ENCODE peak calls at places on chromosomes 7 and 10, in six cellular contexts. P is HepG2, S is H1, J is GM12878, B is K562, A is SK-N-SH. G is an unnamed sample.

GRCh38 chr10:127424594-127425264 is 124.4 kb upstream of the NPS start:
- DNase-seq in P (no peak), S (no peak), J (no peak), B (no peak), A (peak; percentile 80), G (no peak)

GRCh38 chr10:116741391-116742351 is 695 bp downstream of the HSPA12A start:
- DNase-seq in P (no peak), S (no peak), J (no peak), B (no peak), A (peak; percentile 78), G (no peak)

GRCh38 chr10:84659027-84659426 is 330.6 kb downstream of the CCSER2 start:
- DNase-seq in P (no peak), S (no peak), J (no peak), B (no peak), A (no peak), G (no peak)

GRCh38 chr10:111479966-111480365 is 403.1 kb downstream of the ADRA2A start:
- DNase-seq in P (no peak), S (no peak), J (no peak), B (no peak), A (no peak), G (no peak)

GRCh38 chr10:76278811-76279460 is 847.5 kb downstream of the LRMDA start:
- DNase-seq in P (no peak), S (no peak), J (no peak), B (no peak), A (no peak), G (no peak)

GRCh38 chr10:78588194-78588811 is 480.5 kb upstream of the ZMIZ1 start:
- DNase-seq in P (peak; percentile 15), S (no peak), J (no peak), B (no peak), A (peak; percentile 65), G (no peak)

GRCh38 chr7:108004220-108005142 is 1.5 kb upstream of the LAMB1 start:
- DNase-seq in P (peak; percentile 88), S (no peak), J (no peak), B (no peak), A (no peak), G (no peak)

GRCh38 chr7:29289156-29290021 is 94.8 kb downstream of the CHN2 start:
- DNase-seq in P (peak; percentile 63), S (no peak), J (peak; percentile 33), B (no peak), A (no peak), G (peak; percentile 66)

GRCh38 chr10:62266611-62267010 is 2.0 kb downstream of the RTKN2 start:
- DNase-seq in P (no peak), S (no peak), J (no peak), B (no peak), A (no peak), G (no peak)

GRCh38 chr7:107933386-107934013 is 42.5 kb downstream of the DLD start:
- DNase-seq in P (no peak), S (no peak), J (no peak), B (no peak), A (no peak), G (no peak)

GRCh38 chr7:139370301-139370942 is 10.7 kb downstream of the LUC7L2 start:
- DNase-seq in P (no peak), S (no peak), J (no peak), B (no peak), A (no peak), G (no peak)
- TF ChIP-seq POLR2AphosphoS5 in P (no peak), S (no peak), J (peak; percentile 23), B (no peak), A (no peak), G (no peak)

GRCh38 chr10:75127481-75127880 is 16.0 kb downstream of the SAMD8 start:
- DNase-seq in P (no peak), S (no peak), J (no peak), B (no peak), A (no peak), G (no peak)
- TF ChIP-seq GABPA in P (no peak), S (no peak), J (no peak), B (no peak), A (no peak), G (no peak)

DNA sequence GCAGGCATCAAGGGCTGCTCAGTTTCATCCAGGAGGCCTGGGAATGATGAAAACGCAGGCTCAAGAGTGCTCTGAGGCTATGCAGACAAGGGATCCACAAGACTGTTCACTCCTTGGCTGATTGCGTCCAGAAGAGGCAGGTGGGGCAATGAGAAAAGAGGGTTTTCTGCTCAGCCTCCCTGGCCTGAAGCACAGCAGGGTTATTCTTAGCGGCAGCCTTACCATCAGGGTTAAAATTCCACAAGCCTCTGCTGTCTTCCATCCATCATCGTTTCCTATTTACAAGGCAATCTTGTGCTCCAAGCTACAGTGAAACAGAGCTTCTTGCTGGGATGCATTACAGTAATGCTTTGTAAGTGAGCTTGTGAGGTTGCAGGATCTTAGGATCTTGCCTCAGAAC is 129.4 kb upstream of the SHH start:
- DNase-seq in P (no peak), S (no peak), J (no peak), B (no peak), A (no peak), G (no peak)
- TF ChIP-seq POLR2AphosphoS5 in P (no peak), S (no peak), J (no peak), B (no peak), A (no peak), G (no peak)

GRCh38 chr7:5634107-5634950 is 147.1 kb downstream of the RNF216 start:
- DNase-seq in P (no peak), S (no peak), J (no peak), B (no peak), A (peak; percentile 93), G (peak; percentile 9)
- TF ChIP-seq GABPA in P (no peak), S (peak; percentile 19), J (no peak), B (no peak), A (peak; percentile 40), G (no peak)

DNA sequence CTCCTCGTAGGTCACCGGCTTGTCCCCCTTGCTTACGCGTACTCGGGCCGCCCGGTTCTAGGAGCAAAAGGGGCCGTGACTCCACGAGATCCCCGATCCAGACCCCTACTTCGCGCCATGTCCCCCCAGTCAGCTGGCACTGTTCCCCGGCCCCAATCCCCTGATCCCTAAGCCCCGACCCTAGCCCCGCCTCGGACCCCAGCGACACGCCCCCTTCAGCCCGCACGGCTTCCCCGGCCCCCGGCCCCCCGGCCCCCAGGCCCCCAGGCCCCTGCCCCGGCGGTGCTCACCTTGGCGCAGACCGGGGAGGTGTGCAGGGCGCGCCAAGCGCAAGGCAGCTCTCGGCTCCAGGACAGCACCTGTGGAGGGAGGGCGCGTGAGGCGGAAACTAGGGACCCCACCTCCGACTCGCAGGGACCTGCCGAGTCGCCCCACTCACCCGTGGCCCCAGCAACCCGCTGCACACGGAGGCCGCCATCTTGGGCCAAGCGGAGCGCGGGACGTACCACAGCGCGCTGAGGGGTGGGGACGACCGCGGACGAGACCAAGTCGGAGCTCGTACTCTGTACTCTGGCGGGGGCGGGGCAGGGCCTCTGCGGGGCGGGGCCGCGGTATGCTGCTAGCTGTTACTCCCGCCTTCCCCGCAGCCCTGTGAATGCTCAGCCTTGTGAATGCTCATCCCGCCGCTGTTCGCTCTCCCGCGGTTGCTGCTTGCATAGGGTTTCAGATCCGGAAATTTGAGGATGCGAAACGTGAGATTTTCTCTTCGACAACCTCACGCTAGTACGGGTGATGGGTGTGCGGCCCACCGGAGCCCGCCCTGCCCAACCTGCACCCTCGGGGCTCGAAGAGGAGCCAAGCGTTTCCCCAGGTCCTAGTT is at the start of gene MRPS24:
- DNase-seq in P (peak; percentile 86), S (peak; percentile 84), J (peak; percentile 70), B (peak; percentile 97), A (peak; percentile 100), G (peak; percentile 93)
- TF ChIP-seq POLR2AphosphoS5 in P (peak; percentile 92), S (peak; percentile 96), J (peak; percentile 84), B (peak; percentile 88), A (peak; percentile 98), G (peak; percentile 89)

DNA sequence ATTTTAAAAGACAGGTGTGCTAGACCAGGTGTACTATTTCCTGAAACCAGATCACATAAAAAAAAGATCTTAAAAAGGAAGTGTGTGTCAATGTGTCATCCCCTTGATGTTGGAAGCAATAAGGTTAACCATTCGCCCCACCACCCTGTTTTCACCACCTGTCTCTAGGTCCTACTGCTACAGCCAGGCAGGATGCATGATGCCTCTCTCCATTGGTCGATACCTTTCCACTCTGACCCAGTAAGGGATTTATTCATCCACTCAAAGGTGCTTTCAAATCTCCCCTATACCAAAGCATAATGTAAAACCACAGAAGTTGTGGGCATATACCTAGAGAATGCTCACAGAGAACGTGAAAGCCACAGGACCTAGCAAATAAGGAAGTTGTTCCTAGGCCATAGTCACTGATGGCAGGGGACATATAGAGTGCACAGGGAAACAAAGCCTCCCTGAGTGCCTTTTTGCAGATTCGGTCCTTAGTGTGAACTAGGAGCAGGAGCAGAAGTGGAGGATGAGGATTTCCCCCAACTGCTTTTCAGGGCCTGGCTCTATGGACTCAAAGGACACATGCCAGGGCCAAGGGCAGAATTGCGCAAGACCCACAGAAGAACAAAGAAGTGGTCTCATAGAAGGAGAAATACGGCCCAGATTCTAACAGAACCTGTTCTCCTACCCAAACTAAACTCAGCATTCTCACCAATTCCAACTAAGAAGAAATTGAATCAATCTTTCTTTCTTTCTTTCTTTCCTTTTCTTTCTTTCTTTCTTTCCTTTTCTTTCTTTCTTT is 631.5 kb upstream of the NRP1 start:
- DNase-seq in P (peak; percentile 32), S (no peak), J (no peak), B (no peak), A (no peak), G (no peak)
- TF ChIP-seq GABPA in P (no peak), S (no peak), J (no peak), B (no peak), A (no peak), G (no peak)

DNA sequence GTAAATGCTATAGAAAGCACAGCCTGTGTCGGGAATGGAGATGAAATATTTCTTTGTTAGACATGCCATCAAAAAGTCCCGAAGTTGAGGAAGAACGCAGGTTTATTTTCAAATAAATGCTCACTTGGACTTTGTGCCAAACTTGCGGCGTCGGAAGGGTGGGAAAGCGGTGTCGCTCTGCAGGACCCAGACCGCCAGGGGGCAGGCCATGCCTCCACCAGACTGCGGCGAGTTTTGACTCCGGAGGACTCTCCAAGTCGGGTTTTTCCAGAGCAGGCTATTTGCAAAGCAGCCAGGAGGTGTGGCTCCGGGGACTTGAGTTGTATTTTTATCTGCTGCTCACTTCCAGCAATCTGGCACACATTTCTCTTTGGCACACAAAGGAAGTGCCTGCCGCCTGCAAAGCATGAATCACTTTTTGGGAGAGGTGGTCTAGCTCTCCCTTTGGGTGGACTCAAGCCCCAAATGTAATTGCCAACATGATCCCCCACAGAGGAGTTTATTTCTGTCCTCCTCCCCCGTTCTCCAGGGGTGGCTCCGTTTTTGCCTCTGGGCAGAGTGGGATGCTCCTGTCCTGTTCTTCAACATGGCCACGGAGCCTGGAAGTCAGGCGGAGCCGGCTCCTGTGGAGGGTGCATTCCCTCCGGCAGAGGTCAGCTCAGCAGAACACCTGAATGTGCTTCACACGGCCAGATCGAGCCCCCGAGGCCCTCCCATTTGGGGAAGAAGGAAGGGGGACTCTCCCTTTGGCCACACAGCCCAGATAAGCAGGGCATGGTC is 82.3 kb upstream of the GPR26 start:
- DNase-seq in P (peak; percentile 34), S (peak; percentile 57), J (no peak), B (peak; percentile 55), A (peak; percentile 79), G (peak; percentile 28)
- TF ChIP-seq POLR2AphosphoS5 in P (no peak), S (no peak), J (no peak), B (no peak), A (no peak), G (no peak)

G was measured in HL-60.